ENCODE peak calls at places on chromosomes 7 and 10, in seven cellular contexts. Y is H1, M is neuronal stem cell, E is IMR-90, I is mesendoderm, D is trophoblast cell, Z is mesenchymal stem cell. L is an unnamed sample. For H3K4me1, the result is how much of the 10 kb centered on the place peaks cover.

GRCh38 chr7:43318188-43318587 is 205.7 kb downstream of the HECW1 start:
- DNase-seq in Y (no peak), M (no peak), E (no peak), I (no peak), D (no peak), Z (no peak), L (no peak)

GRCh38 chr10:94462130-94462529 is 59.8 kb downstream of the TBC1D12 start:
- DNase-seq in Y (no peak), M (no peak), E (no peak), I (no peak), D (no peak), Z (no peak), L (no peak)

GRCh38 chr7:26439502-26440252 is 148.0 kb downstream of the SNX10 start:
- DNase-seq in Y (no peak), M (no peak), E (no peak), I (no peak), D (no peak), Z (no peak), L (no peak)

GRCh38 chr7:5432691-5433090 is 9.1 kb upstream of the TNRC18 start:
- DNase-seq in Y (no peak), M (no peak), E (no peak), I (no peak), D (no peak), Z (no peak), L (no peak)

GRCh38 chr10:112949128-112949823 is 771 bp upstream of the TCF7L2 start:
- DNase-seq in Y (no peak), M (no peak), E (peak), I (no peak), D (no peak), Z (peak), L (no peak)

GRCh38 chr7:1218541-1219165 is 14.0 kb upstream of the UNCX start:
- DNase-seq in Y (no peak), M (no peak), E (no peak), I (no peak), D (no peak), Z (no peak), L (no peak)

GRCh38 chr7:98281757-98282652 is 519 bp downstream of the BRI3 start:
- DNase-seq in Y (no peak), M (no peak), E (no peak), I (no peak), D (no peak), Z (no peak), L (no peak)

GRCh38 chr7:75905785-75906604 is 9.0 kb upstream of the POR start:
- DNase-seq in Y (no peak), M (peak), E (peak), I (peak), D (peak), Z (peak), L (peak)

GRCh38 chr10:100287756-100288155 is 1.3 kb upstream of the BLOC1S2 start:
- DNase-seq in Y (no peak), M (no peak), E (no peak), I (no peak), D (no peak), Z (no peak), L (no peak)

GRCh38 chr7:28348631-28349030 is 63.7 kb upstream of the CREB5 start:
- DNase-seq in Y (no peak), M (no peak), E (no peak), I (no peak), D (no peak), Z (no peak), L (no peak)

GRCh38 chr7:44333971-44334733 is 8.8 kb upstream of the CAMK2B start:
- DNase-seq in Y (no peak), M (no peak), E (no peak), I (no peak), D (peak), Z (no peak), L (no peak)

GRCh38 chr7:92761391-92762098 is 74.8 kb downstream of the CDK6 start:
- DNase-seq in Y (no peak), M (no peak), E (no peak), I (no peak), D (no peak), Z (peak), L (no peak)

GRCh38 chr10:110901954-110902819 is 16.8 kb downstream of the BBIP1 start:
- DNase-seq in Y (no peak), M (no peak), E (peak), I (peak), D (peak), Z (peak), L (no peak)

GRCh38 chr7:117741962-117742361 is 131.3 kb downstream of the CTTNBP2 start:
- DNase-seq in Y (no peak), M (no peak), E (peak), I (no peak), D (no peak), Z (peak), L (no peak)

GRCh38 chr10:75191821-75192568 is 18.6 kb upstream of the VDAC2 start:
- DNase-seq in Y (no peak), M (no peak), E (peak), I (peak), D (peak), Z (peak), L (no peak)

GRCh38 chr10:129958118-129958685 is 5.9 kb downstream of the EBF3 start:
- DNase-seq in Y (no peak), M (peak), E (no peak), I (peak), D (no peak), Z (no peak), L (no peak)

GRCh38 chr10:66927271-66927950 is 1.6 kb downstream of the LRRTM3 start:
- DNase-seq in Y (no peak), M (no peak), E (no peak), I (no peak), D (no peak), Z (no peak), L (no peak)

GRCh38 chr10:114489521-114490310 is 85.4 kb upstream of the AFAP1L2 start:
- DNase-seq in Y (no peak), M (peak), E (no peak), I (peak), D (no peak), Z (no peak), L (peak)

GRCh38 chr7:30470163-30470770 is 8.3 kb downstream of the NOD1 start:
- DNase-seq in Y (no peak), M (no peak), E (peak), I (no peak), D (no peak), Z (peak), L (no peak)

GRCh38 chr10:45627412-45628048 is 45.0 kb downstream of the ZFAND4 start:
- DNase-seq in Y (no peak), M (no peak), E (no peak), I (no peak), D (no peak), Z (no peak), L (no peak)

GRCh38 chr10:32007026-32007425 is 49.2 kb downstream of the KIF5B start:
- DNase-seq in Y (no peak), M (no peak), E (no peak), I (no peak), D (no peak), Z (no peak), L (no peak)

GRCh38 chr7:84477786-84478405 is 283.3 kb upstream of the SEMA3A start:
- DNase-seq in Y (no peak), M (no peak), E (no peak), I (peak), D (no peak), Z (no peak), L (no peak)

DNA sequence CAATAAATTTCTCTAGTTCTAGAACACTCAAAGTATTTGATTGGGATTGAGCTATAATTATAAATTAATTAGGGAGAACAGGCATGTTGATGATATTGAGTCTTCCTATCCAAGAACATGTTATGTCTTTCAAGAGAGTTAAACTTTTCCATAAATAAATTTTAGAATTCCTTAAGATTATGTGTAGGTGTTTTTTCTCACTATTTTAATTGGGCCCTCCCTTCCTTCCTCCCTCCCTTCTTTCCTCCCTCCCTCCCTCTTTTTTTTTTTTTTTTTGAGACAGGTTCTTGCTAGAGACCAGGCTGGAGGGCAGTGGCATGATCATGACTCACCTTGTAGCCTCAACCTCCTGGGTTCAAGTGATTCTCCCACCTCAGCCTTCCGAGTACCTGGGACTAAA is 20.2 kb downstream of the EXOC6 start:
- DNase-seq in Y (no peak), M (no peak), E (no peak), I (no peak), D (no peak), Z (no peak), L (no peak)
- H2BK120ac ChIP-seq in Y (no peak), M (no peak), E (no peak), I (no peak), D (no peak), Z (no peak), L (no peak)

DNA sequence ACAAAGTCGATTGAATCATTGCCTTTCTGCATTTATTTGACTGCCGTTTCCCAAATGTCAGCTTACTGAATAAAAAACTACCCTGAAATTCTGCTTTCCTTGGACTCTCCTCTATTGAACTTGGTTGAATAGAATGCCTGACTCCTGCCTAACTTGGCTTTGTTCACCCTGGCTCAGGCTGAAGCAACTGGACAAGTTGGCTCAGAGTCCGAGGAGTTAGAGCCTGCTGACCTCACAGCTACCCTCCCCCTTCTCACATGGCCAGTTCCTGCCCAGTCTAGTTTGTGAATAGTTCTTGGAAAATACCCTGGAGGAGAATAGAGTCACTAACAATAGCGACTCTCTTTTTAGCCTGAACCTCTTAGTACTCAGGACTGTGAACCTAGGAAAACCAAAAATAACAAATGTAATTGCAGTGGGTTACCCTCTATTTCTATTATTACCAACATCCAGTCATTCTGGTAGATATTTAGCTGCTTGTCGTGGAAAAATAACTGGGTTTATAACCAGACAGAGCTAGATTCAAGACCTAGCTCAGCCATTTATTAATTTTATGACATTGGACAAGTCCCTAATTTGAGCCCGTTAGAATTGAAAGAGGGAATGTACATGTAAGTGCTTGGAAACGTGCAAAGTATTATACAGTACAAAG is 17.3 kb upstream of the NRBF2 start:
- DNase-seq in Y (no peak), M (peak), E (peak), I (no peak), D (peak), Z (peak), L (no peak)
- H3K4me2 ChIP-seq in Y (no peak), M (no peak), E (no peak), I (no peak), D (no peak), Z (no peak), L (no peak)

GRCh38 chr7:47329320-47329926 is 252.5 kb downstream of the TNS3 start:
- DNase-seq in Y (no peak), M (no peak), E (peak), I (no peak), D (no peak), Z (peak), L (no peak)
- H3K4me1 ChIP-seq in Y (under half), M (half or more), E (half or more), I (under half), D (under half), Z (under half), L (under half)

GRCh38 chr7:16205481-16205880 is 215.9 kb downstream of the CRPPA start:
- DNase-seq in Y (no peak), M (no peak), E (no peak), I (peak), D (no peak), Z (no peak), L (no peak)

GRCh38 chr7:16200591-16200990 is 220.7 kb downstream of the CRPPA start:
- DNase-seq in Y (no peak), M (no peak), E (no peak), I (no peak), D (no peak), Z (no peak), L (no peak)

GRCh38 chr7:16204953-16205352 is 216.4 kb downstream of the CRPPA start:
- DNase-seq in Y (no peak), M (peak), E (no peak), I (peak), D (no peak), Z (no peak), L (no peak)

GRCh38 chr7:16203065-16203464 is 218.3 kb downstream of the CRPPA start:
- DNase-seq in Y (no peak), M (no peak), E (no peak), I (no peak), D (no peak), Z (no peak), L (no peak)

DNA sequence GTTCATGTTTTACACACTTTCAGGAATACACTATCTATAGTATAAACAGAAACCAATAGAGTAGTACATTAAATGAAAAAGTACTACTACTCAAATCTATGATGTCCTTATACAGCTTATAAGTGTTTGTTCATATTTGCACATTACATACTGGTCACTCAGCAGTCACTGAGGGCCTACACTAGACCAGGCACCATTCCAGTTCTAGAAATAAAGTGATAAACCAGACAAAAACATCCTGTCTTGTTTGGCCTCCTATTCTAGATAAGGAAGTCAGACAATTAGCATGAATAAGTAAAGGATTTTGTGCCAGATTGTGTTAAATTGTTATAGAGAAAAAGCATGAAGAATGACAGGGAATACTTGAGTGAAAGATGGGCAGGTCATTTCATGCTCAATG is 219.0 kb downstream of the CRPPA start:
- DNase-seq in Y (no peak), M (no peak), E (no peak), I (no peak), D (no peak), Z (no peak), L (no peak)
- H2BK120ac ChIP-seq in Y (no peak), M (no peak), E (no peak), I (no peak), D (no peak), Z (no peak), L (no peak)

GRCh38 chr7:94697671-94697994 is 41.7 kb upstream of the SGCE start:
- DNase-seq in Y (no peak), M (no peak), E (no peak), I (no peak), D (no peak), Z (no peak), L (no peak)

GRCh38 chr7:94700926-94701554 is 45.1 kb upstream of the SGCE start:
- DNase-seq in Y (no peak), M (no peak), E (peak), I (no peak), D (no peak), Z (peak), L (no peak)

GRCh38 chr7:94696981-94697670 is 41.2 kb upstream of the SGCE start:
- DNase-seq in Y (no peak), M (no peak), E (peak), I (peak), D (peak), Z (peak), L (no peak)

GRCh38 chr7:94701555-94701973 is 45.6 kb upstream of the SGCE start:
- DNase-seq in Y (peak), M (peak), E (peak), I (peak), D (peak), Z (peak), L (no peak)

DNA sequence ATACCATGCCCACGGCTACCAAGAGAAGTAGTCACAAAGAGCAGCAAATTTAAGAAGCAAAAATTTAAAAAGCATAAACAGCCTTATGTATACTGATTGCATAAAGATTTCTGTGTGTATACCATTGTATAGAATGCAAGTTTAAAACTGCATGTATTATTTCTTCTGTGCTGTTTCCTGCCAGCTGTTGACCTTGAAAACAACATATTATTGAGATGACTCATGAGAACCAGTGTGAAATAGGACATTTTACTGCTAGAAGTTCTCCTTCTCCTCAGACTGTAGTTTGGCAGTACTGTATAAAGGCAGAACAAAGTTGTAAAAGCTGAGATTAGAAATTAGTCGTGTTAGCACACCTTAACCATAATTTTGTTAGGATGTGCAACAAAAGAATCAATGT is 42.3 kb upstream of the SGCE start:
- DNase-seq in Y (no peak), M (no peak), E (peak), I (peak), D (no peak), Z (peak), L (no peak)
- H3K4me2 ChIP-seq in Y (no peak), M (no peak), E (peak), I (no peak), D (no peak), Z (no peak), L (no peak)

GRCh38 chr10:23202736-23203135 is 10.6 kb downstream of the PTF1A start:
- DNase-seq in Y (no peak), M (no peak), E (no peak), I (no peak), D (no peak), Z (no peak), L (no peak)
- H3K4me1 ChIP-seq in Y (under half), M (under half), E (under half), I (under half), D (under half), Z (under half), L (under half)

GRCh38 chr7:73971315-73971700 is 56.7 kb upstream of the ELN start:
- DNase-seq in Y (no peak), M (no peak), E (no peak), I (no peak), D (no peak), Z (no peak), L (no peak)
- H2BK120ac ChIP-seq in Y (no peak), M (peak), E (no peak), I (no peak), D (no peak), Z (no peak), L (no peak)

GRCh38 chr7:113083834-113084498 is 2.7 kb downstream of the GPR85 start:
- DNase-seq in Y (no peak), M (no peak), E (no peak), I (no peak), D (no peak), Z (no peak), L (no peak)

GRCh38 chr7:113085781-113086390 is 741 bp downstream of the GPR85 start:
- DNase-seq in Y (no peak), M (no peak), E (peak), I (peak), D (no peak), Z (peak), L (no peak)

GRCh38 chr7:113083132-113083833 is 3.3 kb downstream of the GPR85 start:
- DNase-seq in Y (no peak), M (no peak), E (no peak), I (no peak), D (no peak), Z (no peak), L (no peak)

GRCh38 chr7:113086431-113086888 is at the start of gene GPR85:
- DNase-seq in Y (peak), M (peak), E (peak), I (peak), D (peak), Z (peak), L (peak)

GRCh38 chr7:113084499-113085172 is 2.0 kb downstream of the GPR85 start:
- DNase-seq in Y (no peak), M (no peak), E (no peak), I (no peak), D (no peak), Z (no peak), L (no peak)
- H3K4me2 ChIP-seq in Y (no peak), M (no peak), E (no peak), I (no peak), D (no peak), Z (no peak), L (no peak)

L was measured in H9.